ENCODE peak calls at places on chromosome 2, in ten cellular contexts. R, S, Z, Y, N, Q, H, F, T and D are unnamed samples.
A peak's percentile ranks its signal among the peaks of the same experiment; 100 is the strongest.

GRCh38 chr2:30801821-30802455 is 5.3 kb downstream of the CAPN13 start:
- DNase-seq in R (no peak), S (no peak), Z (no peak), Y (no peak), N (no peak), Q (no peak), H (no peak), F (no peak), T (no peak), D (no peak)

GRCh38 chr2:181073896-181074295 is 93.5 kb downstream of the UBE2E3 start:
- DNase-seq in R (no peak), S (no peak), Z (no peak), Y (no peak), N (no peak), Q (no peak), H (no peak), F (no peak), T (no peak), D (no peak)

GRCh38 chr2:239910851-239911629 is 114.1 kb downstream of the NDUFA10 start:
- DNase-seq in R (no peak), S (no peak), Z (no peak), Y (peak; percentile 75), N (no peak), Q (no peak), H (no peak), F (no peak), T (no peak), D (no peak)

GRCh38 chr2:106885981-106886915 is at the start of gene ST6GAL2:
- DNase-seq in R (no peak), S (no peak), Z (no peak), Y (no peak), N (no peak), Q (no peak), H (no peak), F (peak; percentile 25), T (peak; percentile 54), D (no peak)

GRCh38 chr2:57552885-57553284 is 493.7 kb upstream of the VRK2 start:
- DNase-seq in R (no peak), S (no peak), Z (no peak), Y (no peak), N (peak; percentile 17), Q (no peak), H (no peak), F (no peak), T (no peak), D (no peak)

GRCh38 chr2:174798801-174799200 is 34.5 kb upstream of the CHRNA1 start:
- DNase-seq in R (no peak), S (no peak), Z (no peak), Y (no peak), N (no peak), Q (no peak), H (no peak), F (no peak), T (no peak), D (no peak)

GRCh38 chr2:101736861-101737291 is 39.4 kb downstream of the MAP4K4 start:
- DNase-seq in R (no peak), S (no peak), Z (no peak), Y (no peak), N (no peak), Q (no peak), H (no peak), F (no peak), T (no peak), D (no peak)

GRCh38 chr2:96694816-96695455 is 44.9 kb downstream of the LMAN2L start:
- DNase-seq in R (no peak), S (no peak), Z (no peak), Y (no peak), N (no peak), Q (no peak), H (no peak), F (no peak), T (no peak), D (no peak)

GRCh38 chr2:209146682-209147320 is 277.0 kb upstream of the MAP2 start:
- DNase-seq in R (no peak), S (no peak), Z (no peak), Y (no peak), N (no peak), Q (no peak), H (no peak), F (no peak), T (no peak), D (no peak)